ENCODE peak calls at places on chromosomes 12 and 14, in seven cellular contexts. H, G, T, K, Q, O and C are unnamed samples.

GRCh38 chr12:93537769-93538168 is 34.7 kb upstream of the SOCS2 start:
- DNase-seq in H (no peak), O (no peak), T (no peak), K (no peak), G (no peak), Q (no peak), C (no peak)

GRCh38 chr14:104892517-104893434 is 27.7 kb downstream of the CEP170B start:
- DNase-seq in G (peak), K (no peak), O (peak), T (peak), Q (no peak), H (peak), C (no peak)

GRCh38 chr12:91877022-91877421 is 268.6 kb downstream of the BTG1 start:
- DNase-seq in O (no peak), Q (no peak), H (peak), T (peak), G (no peak), K (peak), C (no peak)

GRCh38 chr12:91920740-91921139 is 224.9 kb downstream of the BTG1 start:
- DNase-seq in H (no peak), O (no peak), T (no peak), K (no peak), Q (no peak), G (no peak), C (no peak)

GRCh38 chr14:95406756-95407155 is 87.0 kb upstream of the CLMN start:
- DNase-seq in O (no peak), T (no peak), K (no peak), G (no peak), Q (no peak), H (no peak), C (no peak)

GRCh38 chr14:90490727-90491050 is 93.9 kb downstream of the CALM1 start:
- DNase-seq in H (no peak), T (no peak), Q (no peak), G (no peak), K (no peak), O (no peak), C (no peak)

GRCh38 chr12:124461241-124461673 is 106.2 kb downstream of the NCOR2 start:
- DNase-seq in T (no peak), G (no peak), H (no peak), O (no peak), K (no peak), Q (no peak), C (no peak)

GRCh38 chr12:4355843-4356327 is 23.6 kb downstream of the FGF23 start:
- DNase-seq in G (no peak), H (peak), O (peak), T (no peak), K (peak), Q (peak), C (no peak)

GRCh38 chr14:54597795-54598443 is 31.0 kb downstream of the SAMD4A start:
- DNase-seq in K (no peak), T (no peak), Q (no peak), O (no peak), H (no peak), G (no peak), C (no peak)

GRCh38 chr12:51672334-51672733 is 81.3 kb downstream of the SCN8A start:
- DNase-seq in T (no peak), G (no peak), K (no peak), O (no peak), Q (no peak), H (no peak), C (no peak)

GRCh38 chr12:77401480-77402105 is 336.2 kb upstream of the E2F7 start:
- DNase-seq in O (no peak), Q (no peak), T (no peak), G (no peak), K (no peak), H (no peak), C (no peak)

GRCh38 chr12:86683568-86683991 is 427.4 kb upstream of the MGAT4C start:
- DNase-seq in K (no peak), T (no peak), G (no peak), Q (no peak), O (no peak), H (no peak), C (no peak)

GRCh38 chr12:25293596-25293995 is 42.9 kb upstream of the KRAS start:
- DNase-seq in O (no peak), Q (no peak), G (no peak), T (no peak), H (no peak), K (no peak), C (no peak)

GRCh38 chr12:62758216-62758615 is 176.7 kb downstream of the PPM1H start:
- DNase-seq in G (no peak), Q (no peak), O (no peak), K (no peak), H (no peak), T (no peak), C (no peak)

GRCh38 chr12:49893753-49894752 is 9.6 kb downstream of the FAIM2 start:
- DNase-seq in H (no peak), O (no peak), K (no peak), Q (no peak), T (peak), G (no peak), C (peak)

GRCh38 chr12:73421832-73422231 is 1115.8 kb upstream of the ATXN7L3B start:
- DNase-seq in G (no peak), Q (no peak), H (no peak), K (no peak), T (no peak), O (no peak), C (no peak)

GRCh38 chr12:63400746-63401145 is 249.7 kb upstream of the AVPR1A start:
- DNase-seq in H (no peak), Q (no peak), K (no peak), T (no peak), O (no peak), G (no peak), C (no peak)

GRCh38 chr12:102144221-102144620 is 24.2 kb downstream of the PARPBP start:
- DNase-seq in K (no peak), O (no peak), G (no peak), Q (no peak), H (no peak), T (no peak), C (no peak)

GRCh38 chr12:93785262-93786010 is 108.3 kb downstream of the CRADD start:
- DNase-seq in T (no peak), O (peak), Q (peak), H (peak), G (peak), K (peak), C (peak)

GRCh38 chr12:58310368-58310767 is 369.0 kb downstream of the ATP23 start:
- DNase-seq in K (no peak), O (no peak), T (no peak), Q (no peak), G (no peak), H (no peak), C (no peak)

GRCh38 chr12:85283560-85283959 is 3.5 kb downstream of the ALX1 start:
- DNase-seq in O (no peak), Q (no peak), G (no peak), K (no peak), H (no peak), T (no peak), C (no peak)

GRCh38 chr12:86914716-86915115 is 658.5 kb upstream of the MGAT4C start:
- DNase-seq in O (no peak), K (no peak), G (no peak), T (no peak), H (no peak), Q (peak), C (no peak)

GRCh38 chr14:100533647-100534485 is 53.4 kb downstream of the BEGAIN start:
- DNase-seq in O (peak), K (no peak), T (peak), G (peak), H (peak), Q (no peak), C (peak)

GRCh38 chr12:104183443-104183842 is 32.1 kb upstream of the TXNRD1 start:
- DNase-seq in H (no peak), Q (no peak), O (no peak), T (no peak), G (no peak), K (no peak), C (no peak)

GRCh38 chr12:40829738-40830144 is 137.5 kb downstream of the CNTN1 start:
- DNase-seq in K (no peak), T (no peak), O (no peak), Q (no peak), G (no peak), H (no peak), C (no peak)

GRCh38 chr14:55416866-55417265 is 5.2 kb upstream of the ATG14 start:
- DNase-seq in K (no peak), T (no peak), O (peak), Q (peak), G (no peak), H (peak), C (no peak)

GRCh38 chr12:29249930-29250329 is 100.9 kb downstream of the FAR2 start:
- DNase-seq in Q (no peak), H (no peak), O (no peak), T (no peak), K (no peak), G (no peak), C (no peak)

GRCh38 chr14:68971411-68972035 is 7.6 kb downstream of the ACTN1 start:
- DNase-seq in T (no peak), Q (no peak), K (no peak), O (no peak), H (no peak), G (no peak), C (no peak)

DNA sequence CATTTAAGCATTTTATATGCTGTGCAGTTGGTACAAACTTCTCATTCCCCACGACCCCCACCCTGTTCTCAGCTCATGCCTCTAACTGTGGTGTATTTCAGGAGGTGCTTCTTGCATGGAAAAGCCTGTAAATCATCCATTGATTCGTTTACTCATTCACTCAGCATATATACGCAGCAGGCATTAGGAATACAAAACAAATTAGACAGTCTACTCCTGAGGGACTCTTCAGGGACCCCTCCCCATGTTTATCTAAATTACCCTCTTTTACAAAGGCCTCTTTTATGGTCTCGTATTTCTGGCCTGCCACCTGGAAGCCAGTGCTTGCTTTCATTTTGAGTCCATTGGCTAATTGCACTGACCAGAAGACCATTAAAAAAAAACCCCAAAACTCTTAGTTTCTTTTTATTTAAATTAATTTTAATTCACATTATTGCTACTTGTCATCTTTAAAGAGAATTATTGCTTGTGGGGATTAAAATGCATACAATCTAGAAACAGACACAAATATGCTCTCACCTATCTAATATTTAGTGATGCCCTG is 134.4 kb downstream of the DACT1 start:
- DNase-seq in O (no peak), G (no peak), K (no peak), H (no peak), Q (no peak), T (no peak), C (no peak)
- H3K27ac ChIP-seq in O (no peak), G (no peak), K (no peak), H (no peak), Q (no peak), T (no peak), C (no peak)

GRCh38 chr12:96395236-96395635 is 5.0 kb downstream of the CDK17 start:
- DNase-seq in K (no peak), H (no peak), O (no peak), T (no peak), Q (no peak), G (no peak), C (no peak)

GRCh38 chr12:96398422-96399080 is 1.7 kb downstream of the CDK17 start:
- DNase-seq in O (no peak), T (no peak), G (no peak), H (no peak), K (no peak), Q (no peak), C (no peak)

GRCh38 chr12:96396209-96396608 is 4.0 kb downstream of the CDK17 start:
- DNase-seq in O (no peak), Q (no peak), T (no peak), H (no peak), K (no peak), G (no peak), C (no peak)

GRCh38 chr12:96397756-96398421 is 2.4 kb downstream of the CDK17 start:
- DNase-seq in Q (no peak), G (no peak), H (no peak), O (no peak), T (no peak), K (no peak), C (no peak)

DNA sequence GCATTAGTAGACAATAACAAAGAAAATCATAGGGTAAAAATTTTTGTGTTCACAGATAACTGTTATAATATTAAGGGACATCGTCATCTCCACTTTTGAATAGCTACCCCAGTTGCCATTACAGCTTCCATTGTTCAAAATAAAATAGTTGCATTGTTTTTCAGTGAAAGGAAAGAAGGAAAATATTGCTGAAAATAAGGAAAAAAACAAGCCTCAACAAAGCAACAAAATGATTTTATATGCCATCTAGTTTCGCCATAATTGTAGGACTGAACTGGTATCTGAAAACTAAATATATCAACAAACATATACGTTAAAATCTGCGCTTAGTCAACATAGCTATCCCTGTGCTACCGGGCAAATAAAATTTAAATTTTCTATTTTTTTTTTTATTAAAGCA is 3.3 kb downstream of the CDK17 start:
- DNase-seq in K (no peak), Q (no peak), T (no peak), G (no peak), H (no peak), O (no peak), C (no peak)
- H3K27ac ChIP-seq in K (no peak), Q (no peak), T (peak), G (peak), H (peak), O (no peak), C (no peak)

DNA sequence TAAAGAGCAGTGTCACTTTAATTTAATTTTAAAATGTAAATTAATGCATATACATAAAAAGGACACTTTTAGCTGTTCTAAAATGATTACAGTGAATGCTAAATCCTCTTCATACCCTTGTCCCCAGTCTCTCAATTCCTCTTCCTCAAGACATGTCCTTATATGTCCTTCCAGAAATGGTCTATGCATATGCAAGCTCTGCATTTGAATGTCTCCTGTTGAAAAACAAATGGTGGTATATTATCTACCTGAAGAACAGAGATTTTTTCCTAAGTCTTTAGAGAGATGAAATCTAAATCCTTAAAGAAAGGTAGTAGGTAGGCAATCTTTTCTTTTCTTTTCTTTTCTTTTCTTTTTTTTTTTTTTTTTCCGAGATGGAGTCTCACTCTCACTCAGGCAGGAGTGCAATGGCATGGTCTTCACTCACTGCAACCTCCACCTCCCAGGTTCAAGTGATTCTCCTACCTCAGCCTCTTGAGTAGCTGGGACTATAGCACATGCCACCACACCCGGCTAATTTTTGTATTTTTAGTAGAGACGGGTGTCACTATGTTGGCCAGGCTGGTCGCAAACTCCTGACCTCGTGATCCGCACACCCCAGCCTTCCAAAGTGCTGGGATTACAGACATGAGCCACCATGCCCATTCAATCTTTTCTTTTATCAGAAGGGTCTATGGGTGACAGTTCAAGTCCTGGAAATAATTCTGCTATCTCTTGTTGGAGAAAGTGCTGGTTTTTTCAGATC is 180.5 kb downstream of the PRKCH start:
- DNase-seq in O (no peak), K (no peak), H (no peak), G (no peak), T (no peak), Q (no peak), C (no peak)
- H3K27ac ChIP-seq in O (peak), K (peak), H (no peak), G (no peak), T (no peak), Q (no peak), C (no peak)

DNA sequence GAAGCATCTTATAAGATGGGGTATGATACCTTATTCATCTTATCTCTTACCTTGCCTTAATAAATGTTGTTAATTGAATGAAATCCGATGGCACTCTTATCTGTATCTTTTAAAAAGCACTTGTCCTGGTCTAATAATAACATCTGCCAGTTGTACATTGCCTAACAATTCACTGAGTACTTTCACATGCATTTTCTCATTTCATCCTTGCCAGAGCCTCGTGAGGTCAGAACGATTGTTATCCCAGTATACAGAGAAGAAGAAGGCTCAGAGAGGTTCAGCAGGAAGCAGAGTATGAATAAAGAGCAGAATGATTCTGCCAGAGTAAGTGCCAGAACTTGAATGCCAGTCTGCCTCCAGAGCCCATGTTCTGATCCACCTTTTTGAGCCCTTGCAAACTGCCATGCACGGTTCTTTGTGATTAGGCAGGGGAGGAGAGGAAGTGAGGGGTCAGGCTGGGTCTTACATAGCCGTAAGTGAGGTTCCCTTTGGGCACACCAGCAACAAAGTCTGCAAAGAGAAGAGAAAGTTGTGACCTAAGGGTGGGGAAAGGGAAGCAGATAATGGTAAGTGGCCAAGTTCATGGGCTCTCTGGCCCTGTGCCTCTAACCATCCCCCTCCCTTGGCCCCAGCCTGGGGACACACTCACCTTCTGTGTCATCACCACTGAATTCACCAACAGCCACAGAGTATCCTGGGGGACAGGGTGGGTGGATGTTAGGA is 11.7 kb downstream of the ITGA5 start:
- DNase-seq in G (no peak), Q (no peak), T (no peak), O (no peak), K (no peak), H (no peak), C (peak)
- H3K27ac ChIP-seq in G (peak), Q (no peak), T (no peak), O (no peak), K (peak), H (peak), C (no peak)

GRCh38 chr14:98956616-98957015 is 315.4 kb downstream of the BCL11B start:
- DNase-seq in O (peak), H (no peak), T (no peak), G (no peak), Q (no peak), K (no peak), C (no peak)
- H3K27ac ChIP-seq in O (no peak), H (no peak), T (peak), G (no peak), Q (no peak), K (no peak), C (no peak)

DNA sequence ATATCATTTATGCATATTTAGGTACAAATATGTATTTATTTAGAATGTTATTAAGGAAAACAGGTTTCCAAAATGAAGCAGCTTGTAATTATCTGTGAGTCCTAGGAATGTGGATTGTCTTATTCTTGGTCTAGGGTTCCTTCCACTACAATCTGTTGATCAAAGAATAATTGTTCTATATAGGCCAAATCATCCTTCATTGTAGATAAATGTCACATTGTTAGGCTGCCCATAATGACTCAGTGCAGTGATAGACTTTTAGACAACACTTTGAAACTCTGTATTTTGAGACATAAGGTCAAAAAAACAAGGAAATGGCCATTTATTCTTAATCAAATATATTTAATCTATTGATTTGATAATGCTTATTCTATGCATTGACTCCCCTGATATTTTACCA is 283.0 kb downstream of the ACSS3 start:
- DNase-seq in Q (no peak), G (no peak), K (no peak), O (no peak), H (no peak), T (no peak), C (no peak)
- H3K27ac ChIP-seq in Q (no peak), G (no peak), K (no peak), O (no peak), H (no peak), T (no peak), C (no peak)

GRCh38 chr12:52971701-52972329 is 22.9 kb downstream of the KRT18 start:
- DNase-seq in T (no peak), K (no peak), G (no peak), Q (no peak), O (peak), H (peak), C (no peak)
- H3K27ac ChIP-seq in T (no peak), K (no peak), G (no peak), Q (no peak), O (no peak), H (no peak), C (peak)